ENCODE peak calls at places on chromosomes 16 and 17, in four cellular contexts. One of them, this sample, is unnamed.

GRCh38 chr17:38852771-38853291 is 690 bp downstream of the RPL23 start:
- DNase-seq in Panc1: no peak
- DNase-seq in caudate nucleus: no peak
- DNase-seq in MM.1S: peak
- DNase-seq in this sample: no peak

GRCh38 chr17:42872251-42872965 is 21.4 kb downstream of the AOC3 start:
- DNase-seq in Panc1: no peak
- DNase-seq in caudate nucleus: no peak
- DNase-seq in MM.1S: no peak
- DNase-seq in this sample: no peak

GRCh38 chr16:19410435-19411153 is 7.1 kb upstream of the TMC5 start:
- DNase-seq in Panc1: no peak
- DNase-seq in caudate nucleus: no peak
- DNase-seq in MM.1S: peak
- DNase-seq in this sample: no peak

GRCh38 chr16:48013476-48013875 is 142.3 kb downstream of the ABCC12 start:
- DNase-seq in Panc1: no peak
- DNase-seq in caudate nucleus: no peak
- DNase-seq in MM.1S: no peak
- DNase-seq in this sample: peak

GRCh38 chr17:48735057-48735341 is 6.4 kb upstream of the HOXB13 start:
- DNase-seq in Panc1: no peak
- DNase-seq in caudate nucleus: no peak
- DNase-seq in MM.1S: no peak
- DNase-seq in this sample: no peak

GRCh38 chr16:51399908-51400670 is 249.0 kb upstream of the SALL1 start:
- DNase-seq in Panc1: no peak
- DNase-seq in caudate nucleus: no peak
- DNase-seq in MM.1S: no peak
- DNase-seq in this sample: no peak

GRCh38 chr17:47230864-47231263 is 21.7 kb downstream of the MYL4 start:
- DNase-seq in Panc1: no peak
- DNase-seq in caudate nucleus: no peak
- DNase-seq in MM.1S: peak
- DNase-seq in this sample: no peak

GRCh38 chr16:56948234-56948633 is 13.5 kb upstream of the CETP start:
- DNase-seq in Panc1: no peak
- DNase-seq in caudate nucleus: no peak
- DNase-seq in MM.1S: no peak
- DNase-seq in this sample: no peak

GRCh38 chr16:83561876-83562275 is 245.9 kb upstream of the HSBP1 start:
- DNase-seq in Panc1: no peak
- DNase-seq in caudate nucleus: no peak
- DNase-seq in MM.1S: no peak
- DNase-seq in this sample: no peak

DNA sequence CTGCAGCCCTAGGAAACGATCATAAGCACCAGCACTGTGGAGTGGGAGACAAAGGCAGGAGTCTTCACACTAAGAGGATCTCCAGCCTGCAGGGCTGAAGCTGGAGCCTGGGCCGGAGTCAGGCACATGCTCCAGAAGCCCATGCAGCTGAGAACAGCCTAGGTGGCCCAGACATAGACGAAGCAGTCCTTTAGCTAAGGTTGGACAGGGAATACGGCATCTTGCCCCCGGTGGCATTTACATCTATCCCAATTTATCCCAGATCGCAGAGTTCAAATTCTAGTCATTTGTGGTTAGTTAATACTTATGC is 13.9 kb downstream of the TSPOAP1 start:
- DNase-seq in Panc1: no peak
- DNase-seq in caudate nucleus: no peak
- DNase-seq in MM.1S: no peak
- DNase-seq in this sample: no peak
- H3K27ac ChIP-seq in Panc1: no peak
- H3K27ac ChIP-seq in caudate nucleus: no peak
- H3K27ac ChIP-seq in MM.1S: no peak
- H3K27ac ChIP-seq in this sample: no peak

GRCh38 chr16:54921229-54921824 is 9.3 kb upstream of the IRX5 start:
- DNase-seq in Panc1: no peak
- DNase-seq in caudate nucleus: no peak
- DNase-seq in MM.1S: no peak
- DNase-seq in this sample: no peak
- H3K27ac ChIP-seq in Panc1: no peak
- H3K27ac ChIP-seq in caudate nucleus: no peak
- H3K27ac ChIP-seq in MM.1S: no peak
- H3K27ac ChIP-seq in this sample: no peak

GRCh38 chr17:40355123-40355803 is 9.3 kb downstream of the GJD3 start:
- DNase-seq in Panc1: no peak
- DNase-seq in caudate nucleus: peak
- DNase-seq in MM.1S: no peak
- DNase-seq in this sample: no peak

GRCh38 chr17:40355804-40356758 is 8.5 kb downstream of the GJD3 start:
- DNase-seq in Panc1: no peak
- DNase-seq in caudate nucleus: no peak
- DNase-seq in MM.1S: no peak
- DNase-seq in this sample: no peak

GRCh38 chr17:40352779-40353394 is 11.7 kb downstream of the GJD3 start:
- DNase-seq in Panc1: no peak
- DNase-seq in caudate nucleus: no peak
- DNase-seq in MM.1S: no peak
- DNase-seq in this sample: no peak

GRCh38 chr17:40352044-40352778 is 12.3 kb downstream of the GJD3 start:
- DNase-seq in Panc1: no peak
- DNase-seq in caudate nucleus: no peak
- DNase-seq in MM.1S: no peak
- DNase-seq in this sample: no peak

DNA sequence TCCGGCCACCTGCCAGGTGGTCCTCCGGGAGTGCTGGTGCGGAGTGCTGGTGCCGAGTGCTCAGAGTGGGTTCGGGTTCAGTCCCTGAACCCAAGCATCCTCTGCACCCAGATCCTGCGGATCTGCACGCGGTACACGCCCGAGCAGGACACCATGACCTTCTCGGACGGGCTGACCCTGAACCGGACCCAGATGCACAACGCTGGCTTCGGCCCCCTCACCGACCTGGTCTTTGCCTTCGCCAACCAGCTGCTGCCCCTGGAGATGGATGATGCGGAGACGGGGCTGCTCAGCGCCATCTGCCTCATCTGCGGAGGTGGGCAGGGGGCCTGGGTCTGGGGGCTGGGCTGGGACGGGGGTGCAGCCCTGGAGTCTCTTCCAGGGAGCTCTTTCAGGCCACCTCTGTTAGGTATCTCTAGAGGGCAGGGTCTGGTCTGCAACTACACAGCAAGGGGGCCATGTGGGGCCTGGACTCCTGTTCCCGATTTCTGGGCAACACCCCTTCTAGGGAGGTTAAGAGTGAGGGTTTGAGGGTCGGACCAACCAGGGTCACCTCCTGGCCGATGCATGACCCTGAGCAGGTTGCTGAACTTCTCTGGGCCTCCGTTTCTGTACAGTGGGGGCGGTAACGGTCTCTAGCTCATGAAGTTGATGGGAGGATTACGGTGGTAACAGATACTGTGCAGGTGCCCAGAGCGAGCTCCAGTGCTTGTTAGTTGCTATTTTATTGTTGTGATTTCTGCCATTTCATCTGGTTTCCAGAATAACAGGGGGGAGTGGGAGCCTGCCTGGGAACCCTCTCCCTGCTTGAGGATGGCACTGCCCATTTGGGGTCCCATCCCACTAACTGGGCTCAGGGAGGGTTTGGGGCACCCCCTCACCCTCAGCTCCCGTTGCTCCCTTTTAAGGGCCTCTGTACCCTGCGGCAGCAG is 10.1 kb downstream of the GJD3 start:
- DNase-seq in Panc1: no peak
- DNase-seq in caudate nucleus: no peak
- DNase-seq in MM.1S: no peak
- DNase-seq in this sample: no peak
- H3K27ac ChIP-seq in Panc1: peak
- H3K27ac ChIP-seq in caudate nucleus: no peak
- H3K27ac ChIP-seq in MM.1S: no peak
- H3K27ac ChIP-seq in this sample: no peak

GRCh38 chr17:82604532-82604931 is 43.7 kb downstream of the WDR45B start:
- DNase-seq in Panc1: no peak
- DNase-seq in caudate nucleus: no peak
- DNase-seq in MM.1S: no peak
- DNase-seq in this sample: no peak
- H3K27ac ChIP-seq in Panc1: no peak
- H3K27ac ChIP-seq in caudate nucleus: no peak
- H3K27ac ChIP-seq in MM.1S: no peak
- H3K27ac ChIP-seq in this sample: no peak

GRCh38 chr17:32722733-32723132 is 154.2 kb downstream of the MYO1D start:
- DNase-seq in Panc1: no peak
- DNase-seq in caudate nucleus: no peak
- DNase-seq in MM.1S: no peak
- DNase-seq in this sample: no peak
- H3K27ac ChIP-seq in Panc1: no peak
- H3K27ac ChIP-seq in caudate nucleus: peak
- H3K27ac ChIP-seq in MM.1S: no peak
- H3K27ac ChIP-seq in this sample: no peak

DNA sequence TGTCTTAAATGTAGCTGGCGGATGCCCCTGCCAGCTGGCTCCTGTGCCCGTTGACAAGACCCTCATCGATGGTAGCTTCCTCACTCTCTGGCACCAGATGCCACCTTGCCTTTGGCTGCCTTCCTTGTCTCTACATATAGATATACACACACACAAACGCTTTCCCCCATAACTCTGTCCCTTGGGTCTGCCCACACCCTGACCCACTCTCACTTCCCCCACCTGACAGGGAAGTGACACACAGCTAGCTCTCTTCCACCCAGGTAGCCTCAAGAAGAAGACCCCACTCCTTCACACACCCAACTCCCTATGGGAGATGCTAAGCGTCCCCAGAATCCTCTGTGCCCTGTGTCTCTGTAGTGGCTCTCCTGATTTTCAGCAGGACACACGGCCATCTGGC is 25.6 kb downstream of the JUP start:
- DNase-seq in Panc1: no peak
- DNase-seq in caudate nucleus: no peak
- DNase-seq in MM.1S: no peak
- DNase-seq in this sample: no peak
- H3K27ac ChIP-seq in Panc1: no peak
- H3K27ac ChIP-seq in caudate nucleus: no peak
- H3K27ac ChIP-seq in MM.1S: no peak
- H3K27ac ChIP-seq in this sample: no peak

This sample was measured in epithelial cell of prostate.